ENCODE peak calls at places on chromosomes 6 and 20, in four cellular contexts. One of them, this sample, is unnamed.

GRCh38 chr6:26075063-26075717 is 12.0 kb upstream of the HFE start:
- DNase-seq in iPS DF 6.9: no peak
- DNase-seq in neuronal stem cell: no peak
- DNase-seq in PC-3: no peak
- DNase-seq in this sample: no peak

GRCh38 chr20:57094171-57094891 is 172.1 kb downstream of the BMP7 start:
- DNase-seq in iPS DF 6.9: no peak
- DNase-seq in neuronal stem cell: no peak
- DNase-seq in PC-3: no peak
- DNase-seq in this sample: no peak

GRCh38 chr20:32559753-32560380 is 25.3 kb downstream of the NOL4L start:
- DNase-seq in iPS DF 6.9: no peak
- DNase-seq in neuronal stem cell: no peak
- DNase-seq in PC-3: no peak
- DNase-seq in this sample: no peak

GRCh38 chr6:35895560-35895959 is 25.3 kb downstream of the SRPK1 start:
- DNase-seq in iPS DF 6.9: no peak
- DNase-seq in neuronal stem cell: no peak
- DNase-seq in PC-3: peak
- DNase-seq in this sample: peak

GRCh38 chr6:69022991-69023390 is 387.9 kb downstream of the ADGRB3 start:
- DNase-seq in iPS DF 6.9: no peak
- DNase-seq in neuronal stem cell: no peak
- DNase-seq in PC-3: peak
- DNase-seq in this sample: peak

GRCh38 chr6:145318952-145319351 is 416.4 kb downstream of the EPM2A start:
- DNase-seq in iPS DF 6.9: no peak
- DNase-seq in neuronal stem cell: no peak
- DNase-seq in PC-3: no peak
- DNase-seq in this sample: no peak

GRCh38 chr6:108623995-108624394 is 63.3 kb downstream of the FOXO3 start:
- DNase-seq in iPS DF 6.9: no peak
- DNase-seq in neuronal stem cell: no peak
- DNase-seq in PC-3: no peak
- DNase-seq in this sample: no peak

GRCh38 chr6:101818056-101818455 is 424.5 kb downstream of the GRIK2 start:
- DNase-seq in iPS DF 6.9: no peak
- DNase-seq in neuronal stem cell: peak
- DNase-seq in PC-3: no peak
- DNase-seq in this sample: no peak

GRCh38 chr20:44576297-44576696 is 6.1 kb upstream of the PKIG start:
- DNase-seq in iPS DF 6.9: no peak
- DNase-seq in neuronal stem cell: no peak
- DNase-seq in PC-3: peak
- DNase-seq in this sample: no peak

GRCh38 chr20:32709528-32710121 is 33.6 kb downstream of the COMMD7 start:
- DNase-seq in iPS DF 6.9: no peak
- DNase-seq in neuronal stem cell: no peak
- DNase-seq in PC-3: no peak
- DNase-seq in this sample: no peak

GRCh38 chr6:99424022-99424421 is 1.1 kb downstream of the PNISR start:
- DNase-seq in iPS DF 6.9: no peak
- DNase-seq in neuronal stem cell: no peak
- DNase-seq in PC-3: no peak
- DNase-seq in this sample: no peak

GRCh38 chr6:118780728-118781127 is 113.2 kb upstream of the ASF1A start:
- DNase-seq in iPS DF 6.9: no peak
- DNase-seq in neuronal stem cell: no peak
- DNase-seq in PC-3: peak
- DNase-seq in this sample: no peak

GRCh38 chr6:90547079-90547478 is 39.8 kb downstream of the MAP3K7 start:
- DNase-seq in iPS DF 6.9: no peak
- DNase-seq in neuronal stem cell: no peak
- DNase-seq in PC-3: no peak
- DNase-seq in this sample: no peak

GRCh38 chr6:7496266-7496875 is 45.1 kb upstream of the DSP start:
- DNase-seq in iPS DF 6.9: no peak
- DNase-seq in neuronal stem cell: no peak
- DNase-seq in PC-3: peak
- DNase-seq in this sample: no peak

GRCh38 chr6:39882567-39882953 is 51.7 kb downstream of the MOCS1 start:
- DNase-seq in iPS DF 6.9: no peak
- DNase-seq in neuronal stem cell: no peak
- DNase-seq in PC-3: no peak
- DNase-seq in this sample: no peak

GRCh38 chr20:50541606-50542041 is 31.4 kb downstream of the PTPN1 start:
- DNase-seq in iPS DF 6.9: no peak
- DNase-seq in neuronal stem cell: no peak
- DNase-seq in PC-3: no peak
- DNase-seq in this sample: no peak

GRCh38 chr20:58228484-58229197 is at the start of gene ANKRD60:
- DNase-seq in iPS DF 6.9: no peak
- DNase-seq in neuronal stem cell: peak
- DNase-seq in PC-3: no peak
- DNase-seq in this sample: no peak

GRCh38 chr6:65110031-65110430 is 597.0 kb downstream of the EYS start:
- DNase-seq in iPS DF 6.9: no peak
- DNase-seq in neuronal stem cell: no peak
- DNase-seq in PC-3: no peak
- DNase-seq in this sample: no peak

GRCh38 chr6:134873500-134874388 is 76.2 kb downstream of the ALDH8A1 start:
- DNase-seq in iPS DF 6.9: no peak
- DNase-seq in neuronal stem cell: no peak
- DNase-seq in PC-3: no peak
- DNase-seq in this sample: no peak

GRCh38 chr20:63495771-63496403 is 3.0 kb downstream of the EEF1A2 start:
- DNase-seq in iPS DF 6.9: no peak
- DNase-seq in neuronal stem cell: peak
- DNase-seq in PC-3: peak
- DNase-seq in this sample: no peak

GRCh38 chr6:154247119-154247814 is 109.3 kb downstream of the IPCEF1 start:
- DNase-seq in iPS DF 6.9: no peak
- DNase-seq in neuronal stem cell: peak
- DNase-seq in PC-3: no peak
- DNase-seq in this sample: no peak

GRCh38 chr20:62723351-62723750 is 14.7 kb downstream of the NTSR1 start:
- DNase-seq in iPS DF 6.9: no peak
- DNase-seq in neuronal stem cell: no peak
- DNase-seq in PC-3: peak
- DNase-seq in this sample: no peak

GRCh38 chr20:5072756-5073153 is 47.0 kb downstream of the PCNA start:
- DNase-seq in iPS DF 6.9: no peak
- DNase-seq in neuronal stem cell: no peak
- DNase-seq in PC-3: no peak
- DNase-seq in this sample: no peak

GRCh38 chr6:144064831-144065668 is 30.3 kb downstream of the SF3B5 start:
- DNase-seq in iPS DF 6.9: no peak
- DNase-seq in neuronal stem cell: peak
- DNase-seq in PC-3: no peak
- DNase-seq in this sample: no peak

GRCh38 chr20:21640556-21640955 is 64.9 kb upstream of the PAX1 start:
- DNase-seq in iPS DF 6.9: peak
- DNase-seq in neuronal stem cell: peak
- DNase-seq in PC-3: peak
- DNase-seq in this sample: no peak

GRCh38 chr6:83365931-83366330 is 64.9 kb downstream of the ME1 start:
- DNase-seq in iPS DF 6.9: no peak
- DNase-seq in neuronal stem cell: no peak
- DNase-seq in PC-3: no peak
- DNase-seq in this sample: no peak

GRCh38 chr20:8487715-8488114 is 355.6 kb downstream of the PLCB1 start:
- DNase-seq in iPS DF 6.9: no peak
- DNase-seq in neuronal stem cell: no peak
- DNase-seq in PC-3: no peak
- DNase-seq in this sample: no peak

DNA sequence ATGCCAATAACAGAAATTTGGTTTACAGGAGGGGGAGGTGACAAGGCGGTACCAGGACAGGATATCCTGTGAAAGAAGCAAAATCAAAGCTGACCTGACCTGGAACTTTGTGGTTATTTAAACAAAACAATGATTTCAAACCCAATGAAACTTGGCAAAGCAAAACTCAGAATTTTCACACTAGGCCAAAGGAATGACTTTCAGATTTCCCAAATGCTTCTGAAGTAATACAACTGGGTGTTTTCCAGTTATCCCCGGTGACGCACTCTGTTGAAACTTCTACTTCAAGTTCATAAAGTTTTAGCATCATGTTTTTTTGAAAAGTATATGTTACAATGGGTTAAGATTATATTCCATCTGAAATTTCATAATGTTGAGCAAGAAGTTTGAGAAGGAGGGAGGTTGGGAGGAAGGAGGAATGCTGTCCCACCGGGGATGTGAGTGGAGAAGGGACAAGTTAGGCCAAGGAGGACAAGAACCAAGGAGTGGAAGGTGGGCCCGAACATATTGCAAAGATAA is 78.1 kb upstream of the TRAF3IP2 start:
- DNase-seq in iPS DF 6.9: no peak
- DNase-seq in neuronal stem cell: no peak
- DNase-seq in PC-3: no peak
- DNase-seq in this sample: no peak
- H3K27ac ChIP-seq in iPS DF 6.9: no peak
- H3K27ac ChIP-seq in neuronal stem cell: no peak
- H3K27ac ChIP-seq in PC-3: no peak
- H3K27ac ChIP-seq in this sample: no peak

GRCh38 chr20:25038103-25038410 is 19.9 kb downstream of the ACSS1 start:
- DNase-seq in iPS DF 6.9: no peak
- DNase-seq in neuronal stem cell: no peak
- DNase-seq in PC-3: no peak
- DNase-seq in this sample: no peak

GRCh38 chr20:25035924-25036323 is 22.0 kb downstream of the ACSS1 start:
- DNase-seq in iPS DF 6.9: no peak
- DNase-seq in neuronal stem cell: no peak
- DNase-seq in PC-3: no peak
- DNase-seq in this sample: no peak

GRCh38 chr20:25037288-25038102 is 20.4 kb downstream of the ACSS1 start:
- DNase-seq in iPS DF 6.9: no peak
- DNase-seq in neuronal stem cell: no peak
- DNase-seq in PC-3: no peak
- DNase-seq in this sample: no peak

GRCh38 chr20:25038591-25039015 is 19.3 kb downstream of the ACSS1 start:
- DNase-seq in iPS DF 6.9: no peak
- DNase-seq in neuronal stem cell: no peak
- DNase-seq in PC-3: no peak
- DNase-seq in this sample: no peak

DNA sequence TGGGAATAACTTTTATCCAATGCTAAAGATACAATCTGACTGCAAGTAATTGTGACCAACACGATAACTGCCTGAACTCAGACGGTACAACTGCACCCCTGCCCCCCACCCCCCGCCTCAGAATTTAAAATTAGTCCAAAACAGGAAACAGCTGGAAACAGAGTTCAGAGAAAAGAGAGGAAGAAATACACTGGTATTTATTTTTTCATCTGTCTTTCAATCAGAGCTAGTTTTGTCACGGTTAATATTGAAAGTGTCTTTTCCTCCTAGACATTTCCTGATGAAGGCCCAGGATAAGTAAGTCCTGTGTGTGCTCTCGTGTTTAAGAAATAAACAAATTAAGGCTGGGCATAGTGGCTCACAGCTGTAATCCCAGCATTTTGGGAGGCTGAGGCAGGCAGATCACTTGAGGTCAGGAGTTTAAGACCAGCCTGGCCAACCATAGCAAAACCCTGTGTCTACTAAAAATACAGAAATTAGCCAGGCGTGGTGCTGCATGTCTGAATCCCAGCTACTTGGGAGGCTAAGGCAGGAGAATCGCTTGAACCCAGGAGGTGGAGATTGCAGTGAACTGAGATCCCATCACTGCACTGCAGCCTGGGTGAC is 21.5 kb downstream of the ACSS1 start:
- DNase-seq in iPS DF 6.9: no peak
- DNase-seq in neuronal stem cell: no peak
- DNase-seq in PC-3: no peak
- DNase-seq in this sample: no peak
- H3K27ac ChIP-seq in iPS DF 6.9: no peak
- H3K27ac ChIP-seq in neuronal stem cell: no peak
- H3K27ac ChIP-seq in PC-3: no peak
- H3K27ac ChIP-seq in this sample: no peak

DNA sequence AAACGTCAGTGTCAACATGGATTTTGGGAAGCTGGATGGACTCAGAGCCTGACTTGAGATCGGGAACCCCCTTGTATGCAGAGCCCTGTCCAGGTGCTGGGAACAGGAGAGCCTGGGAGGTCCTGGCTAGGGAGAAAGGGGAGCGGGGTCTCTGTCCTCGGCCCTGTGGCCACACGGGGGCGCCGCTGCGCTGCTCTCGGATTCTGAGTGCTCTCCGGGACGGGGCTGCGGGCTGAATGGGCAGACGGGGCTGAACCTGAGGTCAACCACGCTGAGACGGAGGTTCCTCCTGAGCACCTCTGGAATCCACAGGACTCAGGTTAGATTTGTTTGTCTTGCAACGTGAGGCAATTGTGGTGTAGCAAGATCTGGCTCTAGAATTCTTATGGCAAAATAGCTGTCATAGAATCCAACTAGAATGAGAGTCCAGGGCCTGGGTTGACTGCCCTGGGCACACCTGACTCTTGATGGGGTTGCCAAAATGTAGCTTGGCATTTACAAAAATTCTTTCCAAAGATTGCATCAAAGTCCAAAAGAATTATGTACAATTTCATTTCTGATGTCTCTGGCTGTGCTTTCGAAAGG is 20.6 kb upstream of the HLA-F start:
- DNase-seq in iPS DF 6.9: peak
- DNase-seq in neuronal stem cell: peak
- DNase-seq in PC-3: peak
- DNase-seq in this sample: no peak
- H3K27ac ChIP-seq in iPS DF 6.9: no peak
- H3K27ac ChIP-seq in neuronal stem cell: no peak
- H3K27ac ChIP-seq in PC-3: no peak
- H3K27ac ChIP-seq in this sample: no peak

GRCh38 chr20:3759316-3759715 is 8.2 kb downstream of the ADISSP start:
- DNase-seq in iPS DF 6.9: no peak
- DNase-seq in neuronal stem cell: no peak
- DNase-seq in PC-3: no peak
- DNase-seq in this sample: no peak

GRCh38 chr20:3759884-3760283 is 7.7 kb downstream of the ADISSP start:
- DNase-seq in iPS DF 6.9: no peak
- DNase-seq in neuronal stem cell: no peak
- DNase-seq in PC-3: no peak
- DNase-seq in this sample: no peak

GRCh38 chr20:3763691-3764601 is 3.6 kb downstream of the ADISSP start:
- DNase-seq in iPS DF 6.9: no peak
- DNase-seq in neuronal stem cell: no peak
- DNase-seq in PC-3: no peak
- DNase-seq in this sample: no peak

GRCh38 chr20:3758566-3758965 is 9.0 kb downstream of the ADISSP start:
- DNase-seq in iPS DF 6.9: no peak
- DNase-seq in neuronal stem cell: no peak
- DNase-seq in PC-3: no peak
- DNase-seq in this sample: no peak

DNA sequence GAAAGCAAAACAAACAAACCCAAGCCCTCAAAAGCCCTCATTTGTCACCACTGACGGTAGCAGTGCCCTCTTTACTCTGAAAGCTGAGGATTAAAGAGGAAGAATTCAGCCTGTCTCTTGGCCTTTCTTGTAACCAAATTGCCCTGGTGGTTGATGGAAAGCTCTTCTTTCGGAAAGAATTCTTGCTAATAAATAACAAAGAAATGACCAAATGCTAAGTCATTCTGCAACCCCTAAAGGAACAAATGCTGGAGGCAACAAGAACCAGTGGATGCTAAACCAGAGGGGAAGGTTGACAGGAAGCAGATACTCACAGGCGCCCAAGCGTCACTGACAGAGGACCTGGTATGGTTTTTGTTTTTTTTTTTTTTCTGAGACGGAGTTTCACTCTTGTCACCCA is 6.6 kb downstream of the ADISSP start:
- DNase-seq in iPS DF 6.9: no peak
- DNase-seq in neuronal stem cell: no peak
- DNase-seq in PC-3: no peak
- DNase-seq in this sample: no peak
- H3K27ac ChIP-seq in iPS DF 6.9: no peak
- H3K27ac ChIP-seq in neuronal stem cell: peak
- H3K27ac ChIP-seq in PC-3: no peak
- H3K27ac ChIP-seq in this sample: no peak